ENCODE peak calls at places on chromosomes 5 and 9, in four cellular contexts. One of them, this sample, is unnamed.

GRCh38 chr5:167549763-167550162 is 741.7 kb upstream of the WWC1 start:
- DNase-seq in AG09319: no peak
- DNase-seq in NB4: no peak
- DNase-seq in HCT116: no peak
- DNase-seq in this sample: no peak

GRCh38 chr5:138952962-138953361 is 77.8 kb upstream of the LRRTM2 start:
- DNase-seq in AG09319: no peak
- DNase-seq in NB4: peak
- DNase-seq in HCT116: no peak
- DNase-seq in this sample: no peak

GRCh38 chr5:93346301-93346700 is 234.7 kb downstream of the NR2F1-AS1 start:
- DNase-seq in HCT116: no peak
- DNase-seq in AG09319: no peak
- DNase-seq in NB4: no peak
- DNase-seq in this sample: no peak

GRCh38 chr5:76133967-76134366 is 50.8 kb downstream of the SV2C start:
- DNase-seq in NB4: no peak
- DNase-seq in AG09319: no peak
- DNase-seq in HCT116: no peak
- DNase-seq in this sample: no peak

GRCh38 chr9:112338561-112338960 is 5.1 kb upstream of the PTBP3 start:
- DNase-seq in AG09319: no peak
- DNase-seq in NB4: no peak
- DNase-seq in HCT116: peak
- DNase-seq in this sample: no peak

GRCh38 chr5:132492386-132492785 is 1.8 kb upstream of the IRF1 start:
- DNase-seq in HCT116: no peak
- DNase-seq in AG09319: no peak
- DNase-seq in NB4: no peak
- DNase-seq in this sample: no peak

GRCh38 chr5:77065256-77065655 is 21.8 kb downstream of the ZBED3 start:
- DNase-seq in AG09319: no peak
- DNase-seq in HCT116: no peak
- DNase-seq in NB4: peak
- DNase-seq in this sample: no peak

GRCh38 chr5:62265648-62266112 is 40.3 kb upstream of the KIF2A start:
- DNase-seq in HCT116: no peak
- DNase-seq in NB4: no peak
- DNase-seq in AG09319: no peak
- DNase-seq in this sample: no peak

GRCh38 chr5:136212252-136212721 is 19.3 kb upstream of the SMIM32 start:
- DNase-seq in HCT116: peak
- DNase-seq in NB4: peak
- DNase-seq in AG09319: peak
- DNase-seq in this sample: peak

GRCh38 chr5:141149812-141150211 is at the start of gene PCDHB6:
- DNase-seq in NB4: peak
- DNase-seq in HCT116: no peak
- DNase-seq in AG09319: no peak
- DNase-seq in this sample: no peak

GRCh38 chr9:114290561-114290986 is 32.3 kb upstream of the ORM1 start:
- DNase-seq in AG09319: no peak
- DNase-seq in NB4: no peak
- DNase-seq in HCT116: no peak
- DNase-seq in this sample: no peak

GRCh38 chr5:135266975-135267374 is 132.1 kb downstream of the MACROH2A1 start:
- DNase-seq in HCT116: no peak
- DNase-seq in NB4: no peak
- DNase-seq in AG09319: no peak
- DNase-seq in this sample: no peak

GRCh38 chr5:137714931-137715330 is 21.0 kb downstream of the KLHL3 start:
- DNase-seq in HCT116: no peak
- DNase-seq in NB4: peak
- DNase-seq in AG09319: no peak
- DNase-seq in this sample: no peak

GRCh38 chr5:66129184-66129583 is 14.9 kb upstream of the SREK1 start:
- DNase-seq in NB4: no peak
- DNase-seq in AG09319: no peak
- DNase-seq in HCT116: no peak
- DNase-seq in this sample: no peak

GRCh38 chr9:32251539-32251938 is 132.9 kb upstream of the ACO1 start:
- DNase-seq in HCT116: peak
- DNase-seq in NB4: peak
- DNase-seq in AG09319: no peak
- DNase-seq in this sample: peak

GRCh38 chr5:132378580-132378979 is 9.1 kb downstream of the SLC22A5 start:
- DNase-seq in HCT116: no peak
- DNase-seq in AG09319: no peak
- DNase-seq in NB4: peak
- DNase-seq in this sample: no peak

GRCh38 chr5:58383459-58383858 is 76.4 kb downstream of the PLK2 start:
- DNase-seq in NB4: no peak
- DNase-seq in HCT116: no peak
- DNase-seq in AG09319: no peak
- DNase-seq in this sample: no peak

GRCh38 chr5:23446436-23446835 is 61.0 kb upstream of the PRDM9 start:
- DNase-seq in HCT116: no peak
- DNase-seq in NB4: no peak
- DNase-seq in AG09319: no peak
- DNase-seq in this sample: no peak

GRCh38 chr5:171707441-171707790 is 78.2 kb upstream of the SMIM23 start:
- DNase-seq in AG09319: no peak
- DNase-seq in HCT116: no peak
- DNase-seq in NB4: peak
- DNase-seq in this sample: no peak

GRCh38 chr5:39190311-39191102 is 28.9 kb downstream of the FYB1 start:
- DNase-seq in HCT116: no peak
- DNase-seq in NB4: peak
- DNase-seq in AG09319: no peak
- DNase-seq in this sample: no peak

GRCh38 chr5:128711216-128711615 is 173.2 kb upstream of the FBN2 start:
- DNase-seq in HCT116: no peak
- DNase-seq in AG09319: no peak
- DNase-seq in NB4: no peak
- DNase-seq in this sample: no peak

GRCh38 chr5:143019614-143020515 is 249.7 kb downstream of the ARHGAP26 start:
- DNase-seq in HCT116: no peak
- DNase-seq in AG09319: no peak
- DNase-seq in NB4: no peak
- DNase-seq in this sample: no peak
- TF ChIP-seq CTCF in HCT116: no peak
- TF ChIP-seq CTCF in AG09319: no peak
- TF ChIP-seq CTCF in NB4: no peak
- TF ChIP-seq CTCF in this sample: no peak

GRCh38 chr5:133906303-133906702 is 62.1 kb downstream of the C5orf15 start:
- DNase-seq in NB4: no peak
- DNase-seq in AG09319: no peak
- DNase-seq in HCT116: no peak
- DNase-seq in this sample: no peak
- TF ChIP-seq CTCF in NB4: no peak
- TF ChIP-seq CTCF in AG09319: no peak
- TF ChIP-seq CTCF in HCT116: no peak
- TF ChIP-seq CTCF in this sample: no peak

DNA sequence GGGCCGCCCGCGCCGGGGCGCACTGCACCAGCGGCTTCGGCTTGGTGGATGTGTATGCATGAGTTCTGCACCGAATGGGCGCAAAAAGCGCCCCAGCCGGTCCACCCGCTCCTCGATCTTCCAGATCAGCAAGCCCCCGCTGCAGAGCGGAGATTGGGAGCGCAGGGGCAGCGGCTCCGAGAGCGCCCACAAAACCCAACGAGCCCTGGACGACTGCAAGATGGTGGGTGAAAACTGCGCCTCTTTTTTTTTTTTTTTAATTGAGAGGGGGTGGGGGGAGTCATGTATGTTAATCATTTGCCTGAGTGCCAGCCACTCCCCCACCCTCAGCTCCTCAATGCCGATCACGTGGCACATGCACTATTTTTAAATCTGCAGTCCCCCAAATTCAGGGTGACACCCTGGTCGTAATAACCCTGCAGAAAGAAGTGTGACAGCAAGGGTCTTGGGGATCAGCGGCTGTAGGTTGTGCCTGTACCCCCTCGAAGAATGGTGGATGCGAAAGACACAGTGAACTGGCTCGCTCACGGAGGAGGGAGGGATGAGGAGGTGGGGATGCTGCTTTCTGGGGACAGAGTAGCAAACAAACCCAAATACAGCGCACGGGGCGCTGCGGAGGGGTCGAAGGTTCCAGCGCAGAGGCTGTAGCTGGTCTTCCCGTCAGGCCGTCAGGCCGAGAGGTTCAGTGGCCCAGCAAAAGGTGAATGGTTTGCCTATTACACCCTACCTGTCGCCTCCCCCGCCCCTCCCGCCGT is 929 bp downstream of the RGS7BP start:
- DNase-seq in AG09319: no peak
- DNase-seq in NB4: no peak
- DNase-seq in HCT116: no peak
- DNase-seq in this sample: peak
- TF ChIP-seq CTCF in AG09319: no peak
- TF ChIP-seq CTCF in NB4: no peak
- TF ChIP-seq CTCF in HCT116: no peak
- TF ChIP-seq CTCF in this sample: no peak

DNA sequence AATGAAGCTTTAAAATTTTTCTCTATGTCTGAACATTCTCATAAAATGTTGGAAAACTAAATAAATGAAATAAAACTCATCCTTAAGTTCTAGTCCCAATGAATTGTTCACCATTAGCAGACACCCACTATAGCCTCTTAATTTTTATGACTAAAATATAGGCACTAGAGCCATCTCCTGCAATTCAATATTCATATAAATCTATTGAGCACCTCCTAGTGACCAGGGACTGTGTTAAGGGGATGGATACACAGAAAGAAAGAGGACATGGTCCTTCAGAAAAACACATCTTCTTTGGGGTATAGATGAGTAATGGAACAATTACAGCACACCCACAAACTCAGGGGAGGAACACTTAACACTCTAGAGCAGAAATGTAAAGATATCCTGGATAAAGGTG is 3.5 kb upstream of the GDA start:
- DNase-seq in NB4: no peak
- DNase-seq in HCT116: no peak
- DNase-seq in AG09319: no peak
- DNase-seq in this sample: no peak
- TF ChIP-seq CTCF in NB4: no peak
- TF ChIP-seq CTCF in HCT116: no peak
- TF ChIP-seq CTCF in AG09319: no peak
- TF ChIP-seq CTCF in this sample: no peak

GRCh38 chr9:131607591-131607990 is 62.3 kb downstream of the PRRT1B start:
- DNase-seq in AG09319: no peak
- DNase-seq in NB4: no peak
- DNase-seq in HCT116: no peak
- DNase-seq in this sample: no peak
- TF ChIP-seq CTCF in AG09319: no peak
- TF ChIP-seq CTCF in NB4: no peak
- TF ChIP-seq CTCF in HCT116: peak
- TF ChIP-seq CTCF in this sample: no peak

GRCh38 chr5:626850-627249 is 14.7 kb downstream of the CEP72 start:
- DNase-seq in AG09319: no peak
- DNase-seq in NB4: no peak
- DNase-seq in HCT116: no peak
- DNase-seq in this sample: no peak
- TF ChIP-seq CTCF in AG09319: no peak
- TF ChIP-seq CTCF in NB4: no peak
- TF ChIP-seq CTCF in HCT116: no peak
- TF ChIP-seq CTCF in this sample: no peak

DNA sequence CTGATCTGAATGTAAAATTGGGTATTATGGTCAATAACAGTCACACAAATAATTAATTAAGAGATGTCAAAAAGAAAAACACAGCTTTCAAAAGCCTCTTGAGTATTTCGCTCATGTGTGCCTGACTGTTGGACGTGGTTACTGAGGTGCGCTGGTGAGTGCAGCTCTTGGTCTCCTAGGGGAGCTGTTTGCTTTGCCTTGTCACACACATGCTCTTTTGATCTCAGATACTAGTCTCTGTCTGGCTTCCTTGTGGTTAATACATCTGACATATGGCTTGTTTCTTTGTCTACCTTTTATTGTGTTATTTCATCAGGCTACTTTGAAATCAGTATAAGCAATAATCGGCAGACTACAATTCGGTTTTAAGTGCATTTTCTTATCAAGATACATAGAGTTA is 51.5 kb downstream of the PCSK1 start:
- DNase-seq in AG09319: no peak
- DNase-seq in HCT116: no peak
- DNase-seq in NB4: no peak
- DNase-seq in this sample: no peak
- TF ChIP-seq CTCF in AG09319: no peak
- TF ChIP-seq CTCF in HCT116: peak
- TF ChIP-seq CTCF in NB4: no peak
- TF ChIP-seq CTCF in this sample: no peak

This sample was measured in endothelial cell.